ENCODE peak calls at places on chromosome 16, in ten cellular contexts. N is ascending aorta; M is cardiac muscle cell; T is endodermal cell; H is prostate gland; B is neural progenitor cell; W is CD8-positive, alpha-beta T cell; Y is PC-3; V is right atrium auricular region; E is PC-9. F is an unnamed sample. For H3K4me1, the result is how much of the 10 kb centered on the place peaks cover.

GRCh38 chr16:57578521-57579360 is 36.3 kb downstream of the ADGRG5 start:
- DNase-seq in N (no peak), M (no peak), T (no peak), H (no peak), B (no peak), W (no peak), Y (no peak), V (peak), E (no peak), F (no peak)

GRCh38 chr16:56481468-56482112 is 30.2 kb downstream of the OGFOD1 start:
- DNase-seq in N (no peak), M (no peak), T (no peak), H (no peak), B (no peak), W (no peak), Y (peak), V (no peak), E (no peak), F (no peak)

GRCh38 chr16:67697813-67698212 is 21.3 kb downstream of the GFOD2 start:
- DNase-seq in N (no peak), M (no peak), T (no peak), H (no peak), B (no peak), W (no peak), Y (no peak), V (no peak), E (no peak), F (peak)

GRCh38 chr16:68289621-68290329 is 21.0 kb downstream of the SLC7A6OS start:
- DNase-seq in N (no peak), M (peak), T (peak), H (no peak), B (no peak), W (no peak), Y (no peak), V (no peak), E (no peak), F (peak)

GRCh38 chr16:67990018-67990386 is 9.3 kb downstream of the DPEP2 start:
- DNase-seq in N (no peak), M (no peak), T (peak), H (no peak), B (no peak), W (no peak), Y (no peak), V (no peak), E (no peak), F (no peak)

GRCh38 chr16:8686031-8686621 is 11.7 kb downstream of the ABAT start:
- DNase-seq in N (no peak), M (no peak), T (no peak), H (peak), B (peak), W (no peak), Y (peak), V (no peak), E (peak), F (peak)

GRCh38 chr16:19071811-19072777 is 4.7 kb downstream of the COQ7 start:
- DNase-seq in N (peak), M (peak), T (peak), H (peak), B (peak), W (peak), Y (peak), V (no peak), E (peak), F (peak)

GRCh38 chr16:15644306-15644961 is 1.5 kb upstream of the MARF1 start:
- DNase-seq in N (no peak), M (no peak), T (no peak), H (peak), B (peak), W (no peak), Y (peak), V (no peak), E (no peak), F (no peak)

GRCh38 chr16:75921281-75921680 is 195.0 kb upstream of the CPHXL start:
- DNase-seq in N (no peak), M (no peak), T (no peak), H (no peak), B (no peak), W (no peak), Y (no peak), V (no peak), E (no peak), F (no peak)

GRCh38 chr16:50815382-50815781 is 73.5 kb downstream of the CYLD start:
- DNase-seq in N (peak), M (no peak), T (no peak), H (no peak), B (no peak), W (no peak), Y (no peak), V (no peak), E (no peak), F (no peak)

GRCh38 chr16:31050280-31051030 is 17.1 kb downstream of the STX4 start:
- DNase-seq in N (no peak), M (no peak), T (no peak), H (no peak), B (no peak), W (no peak), Y (no peak), V (no peak), E (no peak), F (no peak)

GRCh38 chr16:77963185-77964044 is 58.9 kb upstream of the CLEC3A start:
- DNase-seq in N (no peak), M (no peak), T (peak), H (no peak), B (peak), W (no peak), Y (no peak), V (no peak), E (no peak), F (no peak)

GRCh38 chr16:86157616-86158247 is 258.8 kb downstream of the IRF8 start:
- DNase-seq in N (no peak), M (no peak), T (no peak), H (no peak), B (no peak), W (no peak), Y (no peak), V (no peak), E (no peak), F (no peak)
- H3K27ac ChIP-seq in N (no peak), M (no peak), T (no peak), H (peak), B (no peak), W (no peak), Y (no peak), V (no peak), E (no peak), F (peak)

DNA sequence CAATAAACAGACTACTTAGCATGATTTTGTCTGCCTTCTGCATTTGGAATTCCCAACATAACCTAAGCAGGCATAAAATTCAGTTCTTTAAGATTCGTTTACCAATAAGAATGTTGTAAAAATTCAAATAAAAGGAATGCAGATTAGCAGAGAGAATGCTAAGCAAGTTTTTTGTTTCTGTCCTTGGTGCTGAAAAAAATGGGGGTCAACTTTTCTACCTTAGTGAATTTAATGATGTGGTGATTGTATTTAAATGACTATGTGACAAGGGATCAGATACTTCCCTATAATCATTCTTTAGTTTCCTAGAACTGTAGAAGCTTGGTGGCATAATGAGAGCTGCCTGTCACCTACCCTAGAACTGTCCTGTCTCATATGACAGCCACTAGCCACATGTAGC is 159.5 kb downstream of the RBFOX1 start:
- DNase-seq in N (no peak), M (no peak), T (no peak), H (no peak), B (peak), W (no peak), Y (no peak), V (no peak), E (no peak), F (no peak)
- H3K4me1 ChIP-seq in N (under half), M (under half), T (under half), H (under half), B (under half), W (under half), Y (under half), V (under half), E (under half), F (under half)

GRCh38 chr16:74774223-74775139 is at the start of gene FA2H:
- DNase-seq in N (peak), M (peak), T (peak), H (peak), B (peak), W (peak), Y (peak), V (no peak), E (peak), F (peak)
- H3K4me3 ChIP-seq in N (peak), M (peak), T (peak), H (peak), B (peak), W (peak), Y (peak), V (peak), E (peak), F (peak)

DNA sequence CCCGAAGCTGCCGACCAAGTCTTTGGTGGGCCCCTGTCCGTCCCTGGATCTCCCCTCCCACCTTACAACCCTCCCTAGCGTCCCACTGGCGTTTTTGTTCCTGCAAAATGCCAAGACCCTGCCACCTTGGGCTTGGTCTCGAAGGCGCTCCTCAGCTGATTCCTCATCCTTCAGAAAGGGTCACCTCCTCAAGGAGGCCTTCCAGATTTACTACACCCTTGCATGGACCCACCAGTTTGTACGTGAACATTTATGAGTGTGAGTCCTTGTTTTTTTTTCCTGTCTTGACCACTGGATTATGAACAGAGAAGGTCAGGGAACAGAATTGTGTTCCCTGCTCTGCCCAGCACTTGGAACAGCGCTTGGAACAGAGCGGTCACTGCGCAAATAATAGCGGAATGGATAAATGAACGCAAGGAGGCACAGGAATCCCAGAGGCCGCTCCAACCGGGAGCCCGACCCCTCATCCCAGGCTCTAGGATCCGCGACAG is 895 bp upstream of the GFER start:
- DNase-seq in N (no peak), M (no peak), T (no peak), H (no peak), B (no peak), W (no peak), Y (no peak), V (no peak), E (no peak), F (no peak)
- H3K27ac ChIP-seq in N (peak), M (peak), T (peak), H (peak), B (no peak), W (no peak), Y (no peak), V (peak), E (no peak), F (peak)

GRCh38 chr16:84081446-84081989 is 35.2 kb downstream of the MBTPS1 start:
- DNase-seq in N (no peak), M (no peak), T (no peak), H (no peak), B (no peak), W (no peak), Y (no peak), V (no peak), E (no peak), F (no peak)

GRCh38 chr16:84082110-84082509 is 34.6 kb downstream of the MBTPS1 start:
- DNase-seq in N (no peak), M (no peak), T (peak), H (no peak), B (no peak), W (no peak), Y (no peak), V (no peak), E (no peak), F (no peak)

GRCh38 chr16:84080378-84080777 is 36.4 kb downstream of the MBTPS1 start:
- DNase-seq in N (no peak), M (no peak), T (no peak), H (no peak), B (no peak), W (no peak), Y (no peak), V (no peak), E (no peak), F (no peak)

GRCh38 chr16:84079664-84080063 is 37.1 kb upstream of the SLC38A8 start:
- DNase-seq in N (no peak), M (no peak), T (no peak), H (no peak), B (no peak), W (no peak), Y (no peak), V (no peak), E (no peak), F (no peak)

DNA sequence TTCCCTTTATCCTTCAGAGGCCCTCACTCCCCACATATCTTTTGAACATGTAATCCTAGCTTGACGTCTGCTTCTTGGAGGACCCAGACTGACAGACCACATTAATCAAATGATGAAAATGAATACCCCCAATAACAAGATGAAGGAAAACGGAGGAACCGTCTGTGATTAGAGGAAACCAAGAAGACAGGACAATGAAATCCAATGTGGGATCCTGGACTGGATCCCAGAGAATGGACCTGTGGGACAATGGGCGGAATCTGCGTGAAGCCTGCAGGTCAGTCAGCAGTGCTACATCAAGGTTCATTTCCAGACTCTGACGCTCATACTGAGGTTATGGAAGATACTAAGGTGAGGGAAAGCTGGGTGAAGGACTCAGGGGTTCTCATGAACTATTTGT is 35.9 kb downstream of the MBTPS1 start:
- DNase-seq in N (no peak), M (no peak), T (no peak), H (no peak), B (no peak), W (no peak), Y (no peak), V (no peak), E (no peak), F (no peak)
- H3K4me1 ChIP-seq in N (under half), M (under half), T (under half), H (under half), B (under half), W (under half), Y (under half), V (under half), E (under half), F (under half)

GRCh38 chr16:88120812-88121211 is 169.6 kb downstream of the BANP start:
- DNase-seq in N (no peak), M (no peak), T (no peak), H (no peak), B (no peak), W (no peak), Y (no peak), V (no peak), E (no peak), F (no peak)
- H3K4me3 ChIP-seq in N (no peak), M (no peak), T (no peak), H (no peak), B (no peak), W (no peak), Y (no peak), V (no peak), E (no peak), F (no peak)

F was measured in small intestine.